ENCODE peak calls at places on chromosomes 13 and 19, in four cellular contexts. One of them, this sample, is unnamed.

GRCh38 chr13:113546571-113547247 is 37.8 kb upstream of the TFDP1 start:
- DNase-seq in omental fat pad: no peak
- DNase-seq in body of pancreas: no peak
- DNase-seq in EH: no peak
- DNase-seq in this sample: no peak

GRCh38 chr19:5115771-5116202 is 146.9 kb downstream of the KDM4B start:
- DNase-seq in omental fat pad: no peak
- DNase-seq in body of pancreas: peak
- DNase-seq in EH: no peak
- DNase-seq in this sample: no peak

GRCh38 chr19:33214621-33215020 is 11.0 kb downstream of the SLC7A10 start:
- DNase-seq in omental fat pad: no peak
- DNase-seq in body of pancreas: no peak
- DNase-seq in EH: peak
- DNase-seq in this sample: no peak

GRCh38 chr19:42423462-42424344 is 3.5 kb downstream of the LIPE start:
- DNase-seq in omental fat pad: peak
- DNase-seq in body of pancreas: peak
- DNase-seq in EH: peak
- DNase-seq in this sample: peak

GRCh38 chr13:108566413-108567170 is 62.8 kb upstream of the MYO16 start:
- DNase-seq in omental fat pad: no peak
- DNase-seq in body of pancreas: no peak
- DNase-seq in EH: no peak
- DNase-seq in this sample: no peak

GRCh38 chr19:1514295-1514661 is 1.5 kb upstream of the ADAMTSL5 start:
- DNase-seq in omental fat pad: no peak
- DNase-seq in body of pancreas: no peak
- DNase-seq in EH: no peak
- DNase-seq in this sample: no peak

GRCh38 chr19:55590621-55591020 is 8.7 kb downstream of the FIZ1 start:
- DNase-seq in omental fat pad: no peak
- DNase-seq in body of pancreas: no peak
- DNase-seq in EH: peak
- DNase-seq in this sample: no peak

GRCh38 chr13:113947321-113948033 is 26.4 kb downstream of the C13orf46 start:
- DNase-seq in omental fat pad: no peak
- DNase-seq in body of pancreas: peak
- DNase-seq in EH: peak
- DNase-seq in this sample: no peak

GRCh38 chr19:4369888-4370260 is 26.5 kb downstream of the MPND start:
- DNase-seq in omental fat pad: no peak
- DNase-seq in body of pancreas: no peak
- DNase-seq in EH: no peak
- DNase-seq in this sample: peak

GRCh38 chr19:12156254-12157058 is at the start of gene ZNF625:
- DNase-seq in omental fat pad: peak
- DNase-seq in body of pancreas: peak
- DNase-seq in EH: peak
- DNase-seq in this sample: peak

GRCh38 chr19:36915992-36916830 is at the start of the genes ZNF568 and ZNF829:
- DNase-seq in omental fat pad: peak
- DNase-seq in body of pancreas: peak
- DNase-seq in EH: peak
- DNase-seq in this sample: peak

GRCh38 chr19:51887522-51888498 is at the start of gene ZNF577:
- DNase-seq in omental fat pad: peak
- DNase-seq in body of pancreas: peak
- DNase-seq in EH: peak
- DNase-seq in this sample: no peak

GRCh38 chr13:21061077-21061945 is at the start of gene LATS2:
- DNase-seq in omental fat pad: peak
- DNase-seq in body of pancreas: peak
- DNase-seq in EH: peak
- DNase-seq in this sample: peak

GRCh38 chr13:32415019-32415418 is 12.9 kb downstream of the N4BP2L1 start:
- DNase-seq in omental fat pad: no peak
- DNase-seq in body of pancreas: no peak
- DNase-seq in EH: peak
- DNase-seq in this sample: no peak

GRCh38 chr19:51150627-51151026 is 8.5 kb downstream of the SIGLEC7 start:
- DNase-seq in omental fat pad: no peak
- DNase-seq in body of pancreas: no peak
- DNase-seq in EH: no peak
- DNase-seq in this sample: no peak

GRCh38 chr13:96003304-96003703 is 49.9 kb downstream of the UGGT2 start:
- DNase-seq in omental fat pad: no peak
- DNase-seq in body of pancreas: no peak
- DNase-seq in EH: peak
- DNase-seq in this sample: no peak